ENCODE peak calls at places on chromosomes 11 and 22, in four cellular contexts. Q is HCT116, R is upper lobe of left lung, O is A549. V is an unnamed sample.

GRCh38 chr11:110059706-110060430 is 33.3 kb upstream of the ZC3H12C start:
- ATAC-seq in O (no peak), R (no peak), Q (no peak), V (no peak)

GRCh38 chr11:77589181-77589520 is 602 bp upstream of the AQP11 start:
- ATAC-seq in Q (peak), R (peak), O (peak), V (no peak)

GRCh38 chr22:42664976-42665831 is 16.0 kb upstream of the CYB5R3 start:
- ATAC-seq in O (no peak), Q (no peak), R (no peak), V (no peak)

GRCh38 chr11:63862923-63863322 is 24.0 kb downstream of the MARK2 start:
- ATAC-seq in R (no peak), Q (no peak), O (peak), V (no peak)

GRCh38 chr11:78420796-78421209 is 3.2 kb upstream of the GAB2 start:
- ATAC-seq in O (no peak), Q (no peak), R (no peak), V (no peak)

GRCh38 chr11:41383768-41384167 is 75.7 kb downstream of the LRRC4C start:
- ATAC-seq in O (no peak), R (no peak), Q (no peak), V (no peak)

GRCh38 chr11:100438366-100438765 is 248.7 kb upstream of the ARHGAP42 start:
- ATAC-seq in Q (no peak), O (no peak), R (no peak), V (no peak)

GRCh38 chr22:36753120-36753802 is 22.7 kb downstream of the IFT27 start:
- ATAC-seq in R (no peak), Q (peak), O (no peak), V (no peak)

GRCh38 chr11:35146074-35146521 is 7.1 kb downstream of the CD44 start:
- ATAC-seq in Q (no peak), O (no peak), R (no peak), V (no peak)

GRCh38 chr22:48276933-48277867 is 1514.8 kb downstream of the TBC1D22A start:
- ATAC-seq in R (no peak), Q (no peak), O (no peak), V (no peak)

GRCh38 chr11:57904369-57904768 is 119.3 kb upstream of the OR9Q1 start:
- ATAC-seq in O (no peak), Q (no peak), R (no peak), V (no peak)

GRCh38 chr11:133012803-133013202 is 519.5 kb downstream of the OPCML start:
- ATAC-seq in O (no peak), R (no peak), Q (no peak), V (no peak)

GRCh38 chr22:43206515-43207161 is 19.7 kb upstream of the TTLL12 start:
- ATAC-seq in O (no peak), R (no peak), Q (no peak), V (no peak)

GRCh38 chr11:121329786-121330395 is 37.3 kb downstream of the SC5D start:
- ATAC-seq in Q (no peak), R (no peak), O (no peak), V (no peak)

GRCh38 chr11:16976360-16976759 is 37.9 kb downstream of the PLEKHA7 start:
- ATAC-seq in O (no peak), R (no peak), Q (no peak), V (no peak)

GRCh38 chr11:12547953-12548650 is 126.1 kb upstream of the TEAD1 start:
- ATAC-seq in R (no peak), Q (no peak), O (no peak), V (no peak)

GRCh38 chr11:20008190-20008801 is 152.0 kb downstream of the DBX1 start:
- ATAC-seq in Q (no peak), O (no peak), R (no peak), V (no peak)

GRCh38 chr22:37604875-37605274 is 3.8 kb upstream of the GGA1 start:
- ATAC-seq in R (no peak), O (no peak), Q (no peak), V (no peak)

GRCh38 chr11:134993691-134994243 is 581.7 kb upstream of the B3GAT1 start:
- ATAC-seq in Q (no peak), O (no peak), R (no peak), V (no peak)

GRCh38 chr22:19820880-19821522 is 33.7 kb downstream of the GNB1L start:
- ATAC-seq in O (no peak), Q (peak), R (no peak), V (no peak)

GRCh38 chr11:124970925-124971324 is 16.9 kb downstream of the CCDC15 start:
- ATAC-seq in R (no peak), Q (peak), O (no peak), V (no peak)

GRCh38 chr22:27381960-27382742 is 419.4 kb downstream of the MN1 start:
- ATAC-seq in Q (peak), O (no peak), R (no peak), V (no peak)

GRCh38 chr11:128878455-128878854 is 11.4 kb upstream of the KCNJ1 start:
- ATAC-seq in R (no peak), Q (no peak), O (no peak), V (no peak)

GRCh38 chr11:22337571-22338464 is at the start of gene SLC17A6:
- ATAC-seq in R (no peak), Q (no peak), O (peak), V (no peak)

GRCh38 chr11:65454696-65455456 is 32.3 kb downstream of the NEAT1 start:
- ATAC-seq in O (peak), Q (peak), R (peak), V (peak)
- TF ChIP-seq POLR2A in O (peak), Q (peak), R (peak), V (peak)

GRCh38 chr11:126310229-126310991 is 6.5 kb downstream of the DCPS start:
- ATAC-seq in R (peak), O (peak), Q (peak), V (peak)
- TF ChIP-seq POLR2A in R (no peak), O (no peak), Q (no peak), V (no peak)

DNA sequence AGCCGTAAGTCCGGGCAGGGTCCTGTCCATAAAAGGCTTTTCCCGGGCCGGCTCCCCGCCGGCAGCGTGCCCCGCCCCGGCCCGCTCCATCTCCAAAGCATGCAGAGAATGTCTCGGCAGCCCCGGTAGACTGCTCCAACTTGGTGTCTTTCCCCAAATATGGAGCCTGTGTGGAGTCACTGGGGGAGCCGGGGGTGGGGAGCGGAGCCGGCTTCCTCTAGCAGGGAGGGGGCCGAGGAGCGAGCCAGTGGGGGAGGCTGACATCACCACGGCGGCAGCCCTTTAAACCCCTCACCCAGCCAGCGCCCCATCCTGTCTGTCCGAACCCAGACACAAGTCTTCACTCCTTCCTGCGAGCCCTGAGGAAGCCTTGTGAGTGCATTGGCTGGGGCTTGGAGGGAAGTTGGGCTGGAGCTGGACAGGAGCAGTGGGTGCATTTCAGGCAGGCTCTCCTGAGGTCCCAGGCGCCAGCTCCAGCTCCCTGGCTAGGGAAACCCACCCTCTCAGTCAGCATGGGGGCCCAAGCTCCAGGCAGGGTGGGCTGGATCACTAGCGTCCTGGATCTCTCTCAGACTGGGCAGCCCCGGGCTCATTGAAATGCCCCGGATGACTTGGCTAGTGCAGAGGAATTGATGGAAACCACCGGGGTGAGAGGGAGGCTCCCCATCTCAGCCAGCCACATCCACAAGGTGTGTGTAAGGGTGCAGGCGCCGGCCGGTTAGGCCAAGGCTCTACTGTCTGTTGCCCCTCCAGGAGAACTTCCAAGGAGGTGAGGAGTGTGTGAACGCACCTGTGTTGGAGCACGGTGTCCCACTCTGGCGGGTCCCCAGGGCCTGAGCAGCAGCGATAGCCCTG is at the start of gene TAGLN:
- ATAC-seq in R (peak), Q (peak), O (peak), V (peak)
- TF ChIP-seq POLR2A in R (peak), Q (no peak), O (no peak), V (peak)

GRCh38 chr11:67345247-67345948 is 7.9 kb downstream of the POLD4 start:
- ATAC-seq in Q (peak), O (peak), R (peak), V (no peak)
- TF ChIP-seq POLR2A in Q (no peak), O (no peak), R (no peak), V (no peak)

DNA sequence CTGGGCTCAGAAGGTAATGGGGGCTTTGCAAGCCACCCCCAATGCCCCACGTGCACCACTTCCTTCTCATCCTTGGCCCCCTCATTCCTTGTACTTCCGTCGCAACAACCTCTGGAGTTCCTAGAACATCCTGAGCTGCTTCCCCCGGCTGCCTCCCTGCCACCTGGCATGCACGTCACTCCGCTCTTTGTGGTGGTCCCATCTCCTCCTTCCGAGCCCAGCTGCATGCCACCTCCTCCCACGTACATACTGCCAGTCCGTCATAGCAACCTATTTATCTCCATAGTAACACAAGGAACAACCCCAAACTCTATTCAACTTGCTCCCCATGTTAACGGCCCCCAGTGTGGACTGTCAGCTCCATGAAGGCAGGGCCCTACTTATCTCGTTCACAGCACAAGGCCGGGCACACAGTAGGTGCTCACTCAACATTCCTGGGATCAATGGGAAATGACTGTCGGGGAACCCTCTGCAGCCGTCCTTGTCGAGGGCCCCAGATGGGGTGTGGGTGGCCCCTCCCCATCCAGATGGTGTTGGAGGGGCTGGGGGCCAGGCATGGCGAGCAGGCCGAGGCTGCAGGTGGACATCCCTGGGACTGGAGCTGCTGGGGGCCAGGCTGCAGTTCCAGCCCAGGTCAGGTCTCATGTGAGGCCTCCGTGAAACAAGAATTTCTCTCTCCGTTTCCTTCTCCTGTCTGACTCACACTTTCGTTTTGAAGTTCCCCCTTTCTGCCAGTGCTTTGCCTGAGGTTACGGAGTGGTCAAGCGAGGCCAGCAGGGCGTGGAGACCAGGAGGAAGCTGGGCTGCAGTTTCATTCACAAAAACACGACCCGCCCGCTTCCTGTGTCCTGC is 4.2 kb downstream of the MYEOV start:
- ATAC-seq in Q (peak), R (peak), O (peak), V (peak)
- TF ChIP-seq POLR2A in Q (no peak), R (peak), O (no peak), V (no peak)

DNA sequence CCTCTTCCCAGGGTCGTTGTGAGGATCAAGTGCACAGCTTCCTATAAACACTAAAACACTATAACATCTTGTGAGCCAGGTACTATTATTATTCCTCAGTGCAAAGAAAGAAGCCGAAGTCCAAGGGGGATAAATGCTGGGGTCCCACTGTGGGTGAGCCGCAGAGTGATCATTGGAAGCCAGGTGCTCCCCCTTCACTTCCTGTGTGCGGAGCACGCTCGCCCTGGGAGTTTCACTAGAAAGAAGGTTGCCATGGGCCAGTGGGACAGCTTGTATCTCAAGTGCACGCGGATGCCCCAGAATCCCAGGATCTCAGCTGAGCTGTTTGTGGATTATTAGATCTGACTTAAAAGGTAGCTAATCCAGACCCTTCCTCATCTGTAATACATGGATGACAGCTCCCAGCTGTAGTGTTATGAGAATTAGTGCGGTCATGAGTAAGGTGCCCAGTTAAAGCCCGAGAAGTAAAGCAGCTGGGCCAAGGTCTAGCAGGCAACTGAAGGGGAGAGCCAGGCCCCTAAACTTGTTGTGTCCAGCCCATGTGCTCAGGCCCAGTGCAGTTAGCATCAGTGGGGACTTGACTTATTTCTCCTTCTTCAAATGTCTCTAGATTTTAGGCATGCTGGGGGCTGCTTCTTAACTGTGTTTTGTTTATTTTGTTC is 941 bp downstream of the CBY1 start:
- ATAC-seq in Q (peak), R (peak), O (no peak), V (no peak)
- TF ChIP-seq POLR2A in Q (no peak), R (no peak), O (no peak), V (no peak)

GRCh38 chr11:351411-351810 is 17.9 kb upstream of the B4GALNT4 start:
- ATAC-seq in R (no peak), O (no peak), Q (no peak), V (no peak)

GRCh38 chr11:353315-353857 is 15.9 kb upstream of the B4GALNT4 start:
- ATAC-seq in R (no peak), O (no peak), Q (no peak), V (peak)

GRCh38 chr11:346529-346928 is 22.8 kb upstream of the B4GALNT4 start:
- ATAC-seq in O (no peak), R (no peak), Q (no peak), V (no peak)

GRCh38 chr11:352456-353180 is 16.7 kb upstream of the B4GALNT4 start:
- ATAC-seq in R (no peak), O (no peak), Q (no peak), V (no peak)

GRCh38 chr11:350723-351255 is 18.5 kb upstream of the B4GALNT4 start:
- ATAC-seq in Q (no peak), O (no peak), R (no peak), V (no peak)
- TF ChIP-seq POLR2A in Q (no peak), O (no peak), R (no peak), V (no peak)

V was measured in gastroesophageal sphincter.